ENCODE peak calls at places on chromosomes 16 and 17, in eight cellular contexts. One of them, this sample, is unnamed.

GRCh38 chr17:682150-682549 is 32.5 kb downstream of the VPS53 start:
- DNase-seq in MV-4-11: no peak
- DNase-seq in suprapubic skin: no peak
- DNase-seq in astrocyte of the hippocampus: peak; percentile 33
- DNase-seq in DMS53: no peak
- DNase-seq in CD4-positive, alpha-beta T cell: no peak
- DNase-seq in stimulated activated CD4-positive, alpha-beta T cell treated with anti-CD3 and anti-CD28 coated beads, Interleukin-4, amount 100 ng/mL, for 4 hours: no peak
- DNase-seq in uterus: no peak
- DNase-seq in this sample: no peak

GRCh38 chr17:46063239-46063638 is 64.2 kb downstream of the STH start:
- DNase-seq in stimulated activated CD4-positive, alpha-beta T cell treated with anti-CD3 and anti-CD28 coated beads, Interleukin-4, amount 100 ng/mL, for 4 hours: no peak
- DNase-seq in astrocyte of the hippocampus: peak; percentile 63
- DNase-seq in uterus: no peak
- DNase-seq in DMS53: no peak
- DNase-seq in suprapubic skin: no peak
- DNase-seq in CD4-positive, alpha-beta T cell: no peak
- DNase-seq in MV-4-11: no peak
- DNase-seq in this sample: no peak

GRCh38 chr17:31574458-31574857 is 183.0 kb downstream of the RAB11FIP4 start:
- DNase-seq in stimulated activated CD4-positive, alpha-beta T cell treated with anti-CD3 and anti-CD28 coated beads, Interleukin-4, amount 100 ng/mL, for 4 hours: no peak
- DNase-seq in suprapubic skin: no peak
- DNase-seq in astrocyte of the hippocampus: no peak
- DNase-seq in MV-4-11: peak; percentile 13
- DNase-seq in uterus: no peak
- DNase-seq in DMS53: no peak
- DNase-seq in CD4-positive, alpha-beta T cell: no peak
- DNase-seq in this sample: no peak

GRCh38 chr16:13351222-13351621 is 449.8 kb downstream of the SHISA9 start:
- DNase-seq in CD4-positive, alpha-beta T cell: no peak
- DNase-seq in astrocyte of the hippocampus: no peak
- DNase-seq in stimulated activated CD4-positive, alpha-beta T cell treated with anti-CD3 and anti-CD28 coated beads, Interleukin-4, amount 100 ng/mL, for 4 hours: no peak
- DNase-seq in DMS53: no peak
- DNase-seq in uterus: no peak
- DNase-seq in MV-4-11: no peak
- DNase-seq in suprapubic skin: no peak
- DNase-seq in this sample: no peak

GRCh38 chr16:88924834-88925539 is 52.0 kb downstream of the CBFA2T3 start:
- DNase-seq in suprapubic skin: no peak
- DNase-seq in CD4-positive, alpha-beta T cell: no peak
- DNase-seq in MV-4-11: peak; percentile 31
- DNase-seq in uterus: peak; percentile 34
- DNase-seq in DMS53: peak; percentile 60
- DNase-seq in astrocyte of the hippocampus: peak; percentile 92
- DNase-seq in stimulated activated CD4-positive, alpha-beta T cell treated with anti-CD3 and anti-CD28 coated beads, Interleukin-4, amount 100 ng/mL, for 4 hours: peak; percentile 36
- DNase-seq in this sample: no peak

GRCh38 chr17:79187186-79187585 is 112.6 kb downstream of the ENGASE start:
- DNase-seq in MV-4-11: no peak
- DNase-seq in uterus: no peak
- DNase-seq in suprapubic skin: no peak
- DNase-seq in astrocyte of the hippocampus: no peak
- DNase-seq in DMS53: no peak
- DNase-seq in CD4-positive, alpha-beta T cell: no peak
- DNase-seq in stimulated activated CD4-positive, alpha-beta T cell treated with anti-CD3 and anti-CD28 coated beads, Interleukin-4, amount 100 ng/mL, for 4 hours: no peak
- DNase-seq in this sample: no peak

GRCh38 chr17:17694229-17695081 is 13.2 kb downstream of the RAI1 start:
- DNase-seq in suprapubic skin: peak; percentile 88
- DNase-seq in MV-4-11: peak; percentile 50
- DNase-seq in astrocyte of the hippocampus: peak; percentile 86
- DNase-seq in uterus: peak; percentile 82
- DNase-seq in CD4-positive, alpha-beta T cell: peak; percentile 60
- DNase-seq in DMS53: peak; percentile 88
- DNase-seq in stimulated activated CD4-positive, alpha-beta T cell treated with anti-CD3 and anti-CD28 coated beads, Interleukin-4, amount 100 ng/mL, for 4 hours: peak; percentile 77
- DNase-seq in this sample: peak; percentile 79

GRCh38 chr16:53744449-53744848 is 40.5 kb downstream of the FTO start:
- DNase-seq in suprapubic skin: no peak
- DNase-seq in CD4-positive, alpha-beta T cell: no peak
- DNase-seq in MV-4-11: no peak
- DNase-seq in astrocyte of the hippocampus: peak; percentile 31
- DNase-seq in stimulated activated CD4-positive, alpha-beta T cell treated with anti-CD3 and anti-CD28 coated beads, Interleukin-4, amount 100 ng/mL, for 4 hours: peak; percentile 38
- DNase-seq in uterus: no peak
- DNase-seq in DMS53: peak; percentile 80
- DNase-seq in this sample: no peak

GRCh38 chr17:50151937-50152547 is 1.6 kb upstream of the PPP1R9B start:
- DNase-seq in MV-4-11: peak; percentile 85
- DNase-seq in stimulated activated CD4-positive, alpha-beta T cell treated with anti-CD3 and anti-CD28 coated beads, Interleukin-4, amount 100 ng/mL, for 4 hours: peak; percentile 45
- DNase-seq in CD4-positive, alpha-beta T cell: peak; percentile 37
- DNase-seq in DMS53: peak; percentile 96
- DNase-seq in astrocyte of the hippocampus: peak; percentile 90
- DNase-seq in suprapubic skin: no peak
- DNase-seq in uterus: peak; percentile 82
- DNase-seq in this sample: peak; percentile 88

GRCh38 chr17:77824102-77824779 is 134.3 kb upstream of the TNRC6C start:
- DNase-seq in CD4-positive, alpha-beta T cell: no peak
- DNase-seq in uterus: no peak
- DNase-seq in astrocyte of the hippocampus: no peak
- DNase-seq in suprapubic skin: no peak
- DNase-seq in MV-4-11: no peak
- DNase-seq in stimulated activated CD4-positive, alpha-beta T cell treated with anti-CD3 and anti-CD28 coated beads, Interleukin-4, amount 100 ng/mL, for 4 hours: no peak
- DNase-seq in DMS53: no peak
- DNase-seq in this sample: peak; percentile 24

GRCh38 chr16:58264961-58265479 is 29.8 kb downstream of the PRSS54 start:
- DNase-seq in MV-4-11: peak; percentile 69
- DNase-seq in suprapubic skin: no peak
- DNase-seq in CD4-positive, alpha-beta T cell: no peak
- DNase-seq in DMS53: peak; percentile 54
- DNase-seq in stimulated activated CD4-positive, alpha-beta T cell treated with anti-CD3 and anti-CD28 coated beads, Interleukin-4, amount 100 ng/mL, for 4 hours: no peak
- DNase-seq in astrocyte of the hippocampus: peak; percentile 80
- DNase-seq in uterus: no peak
- DNase-seq in this sample: no peak

GRCh38 chr16:67190448-67191399 is 788 bp upstream of the EXOC3L1 start:
- DNase-seq in stimulated activated CD4-positive, alpha-beta T cell treated with anti-CD3 and anti-CD28 coated beads, Interleukin-4, amount 100 ng/mL, for 4 hours: no peak
- DNase-seq in MV-4-11: no peak
- DNase-seq in uterus: no peak
- DNase-seq in suprapubic skin: no peak
- DNase-seq in CD4-positive, alpha-beta T cell: no peak
- DNase-seq in DMS53: peak; percentile 70
- DNase-seq in astrocyte of the hippocampus: no peak
- DNase-seq in this sample: no peak

This sample was measured in lower lobe of right lung.